ENCODE peak calls at places on chromosomes 6 and 20, in eight cellular contexts. T is GM23338, W is HCT116, C is HepG2, F is GM12878, P is Panc1, E is SK-N-SH, V is K562. X is an unnamed sample.

GRCh38 chr6:156779206-156780116 is 2.3 kb downstream of the ARID1B start:
- DNase-seq in T (peak), W (no peak), C (peak), F (no peak), P (no peak), E (peak), V (peak), X (no peak)

GRCh38 chr6:35943390-35943789 is 22.5 kb upstream of the SRPK1 start:
- DNase-seq in T (no peak), W (no peak), C (no peak), F (no peak), P (no peak), E (no peak), V (no peak), X (peak)

GRCh38 chr6:32847004-32847403 is 3.2 kb upstream of the PSMB8 start:
- DNase-seq in T (no peak), W (no peak), C (no peak), F (no peak), P (no peak), E (no peak), V (no peak), X (no peak)

GRCh38 chr6:52231411-52232127 is 12.7 kb downstream of the IL17F start:
- DNase-seq in T (no peak), W (no peak), C (no peak), F (peak), P (no peak), E (no peak), V (no peak), X (no peak)

GRCh38 chr6:163804991-163805390 is 390.5 kb downstream of the QKI start:
- DNase-seq in T (no peak), W (no peak), C (no peak), F (no peak), P (no peak), E (no peak), V (no peak), X (no peak)

GRCh38 chr6:4682431-4683159 is 93.6 kb upstream of the CDYL start:
- DNase-seq in T (no peak), W (no peak), C (no peak), F (no peak), P (no peak), E (no peak), V (no peak), X (no peak)

GRCh38 chr6:105317607-105318533 is 85.0 kb downstream of the PREP start:
- DNase-seq in T (peak), W (peak), C (peak), F (no peak), P (peak), E (no peak), V (peak), X (no peak)

GRCh38 chr6:116571683-116572000 is 338 bp downstream of the RWDD1 start:
- DNase-seq in T (no peak), W (no peak), C (no peak), F (no peak), P (no peak), E (no peak), V (no peak), X (no peak)

GRCh38 chr6:41937472-41937871 is 4.1 kb downstream of the CCND3 start:
- DNase-seq in T (no peak), W (no peak), C (no peak), F (no peak), P (no peak), E (no peak), V (no peak), X (no peak)

GRCh38 chr6:26020983-26021349 is 58.4 kb downstream of the TRIM38 start:
- DNase-seq in T (no peak), W (peak), C (no peak), F (no peak), P (no peak), E (no peak), V (peak), X (peak)

GRCh38 chr6:55758156-55758942 is 117.0 kb downstream of the BMP5 start:
- DNase-seq in T (no peak), W (no peak), C (peak), F (no peak), P (peak), E (no peak), V (no peak), X (no peak)

GRCh38 chr6:23390221-23390620 is 735.8 kb upstream of the NRSN1 start:
- DNase-seq in T (no peak), W (no peak), C (no peak), F (no peak), P (no peak), E (no peak), V (no peak), X (no peak)

GRCh38 chr6:14380421-14380820 is 262.8 kb downstream of the CD83 start:
- DNase-seq in T (peak), W (no peak), C (no peak), F (no peak), P (no peak), E (no peak), V (no peak), X (no peak)

GRCh38 chr6:27889275-27889627 is 22.9 kb downstream of the OR2B2 start:
- DNase-seq in T (no peak), W (no peak), C (no peak), F (no peak), P (no peak), E (no peak), V (peak), X (no peak)

GRCh38 chr6:34339432-34339831 is 53.0 kb downstream of the NUDT3 start:
- DNase-seq in T (no peak), W (no peak), C (no peak), F (no peak), P (no peak), E (no peak), V (no peak), X (no peak)

GRCh38 chr6:34340394-34340793 is 52.1 kb downstream of the NUDT3 start:
- DNase-seq in T (no peak), W (no peak), C (no peak), F (no peak), P (no peak), E (no peak), V (no peak), X (no peak)

GRCh38 chr6:34339971-34340370 is 52.5 kb downstream of the NUDT3 start:
- DNase-seq in T (no peak), W (no peak), C (no peak), F (no peak), P (no peak), E (no peak), V (no peak), X (no peak)

GRCh38 chr6:34338377-34338776 is 54.1 kb downstream of the NUDT3 start:
- DNase-seq in T (no peak), W (no peak), C (no peak), F (no peak), P (no peak), E (no peak), V (no peak), X (no peak)

GRCh38 chr6:34338811-34339210 is 53.7 kb downstream of the NUDT3 start:
- DNase-seq in T (no peak), W (no peak), C (no peak), F (no peak), P (no peak), E (no peak), V (no peak), X (no peak)
- TF ChIP-seq REST in T (no peak), W (no peak), C (no peak), F (no peak), P (no peak), E (no peak), V (no peak), X (no peak)

GRCh38 chr20:46981184-46981583 is 86.5 kb downstream of the EYA2 start:
- DNase-seq in T (no peak), W (no peak), C (no peak), F (no peak), P (no peak), E (no peak), V (no peak), X (no peak)
- TF ChIP-seq POLR2AphosphoS5 in T (no peak), W (no peak), C (no peak), F (no peak), P (no peak), E (no peak), V (no peak), X (no peak)

GRCh38 chr6:107441706-107442105 is 17.7 kb downstream of the PDSS2 start:
- DNase-seq in T (no peak), W (no peak), C (no peak), F (no peak), P (no peak), E (no peak), V (no peak), X (no peak)

GRCh38 chr6:107443904-107444267 is 15.5 kb downstream of the PDSS2 start:
- DNase-seq in T (no peak), W (no peak), C (no peak), F (no peak), P (no peak), E (no peak), V (no peak), X (no peak)

GRCh38 chr6:107440935-107441334 is 18.4 kb downstream of the PDSS2 start:
- DNase-seq in T (no peak), W (no peak), C (no peak), F (no peak), P (no peak), E (no peak), V (no peak), X (no peak)

GRCh38 chr6:107444277-107444676 is 15.1 kb downstream of the PDSS2 start:
- DNase-seq in T (no peak), W (no peak), C (no peak), F (no peak), P (no peak), E (no peak), V (no peak), X (no peak)

DNA sequence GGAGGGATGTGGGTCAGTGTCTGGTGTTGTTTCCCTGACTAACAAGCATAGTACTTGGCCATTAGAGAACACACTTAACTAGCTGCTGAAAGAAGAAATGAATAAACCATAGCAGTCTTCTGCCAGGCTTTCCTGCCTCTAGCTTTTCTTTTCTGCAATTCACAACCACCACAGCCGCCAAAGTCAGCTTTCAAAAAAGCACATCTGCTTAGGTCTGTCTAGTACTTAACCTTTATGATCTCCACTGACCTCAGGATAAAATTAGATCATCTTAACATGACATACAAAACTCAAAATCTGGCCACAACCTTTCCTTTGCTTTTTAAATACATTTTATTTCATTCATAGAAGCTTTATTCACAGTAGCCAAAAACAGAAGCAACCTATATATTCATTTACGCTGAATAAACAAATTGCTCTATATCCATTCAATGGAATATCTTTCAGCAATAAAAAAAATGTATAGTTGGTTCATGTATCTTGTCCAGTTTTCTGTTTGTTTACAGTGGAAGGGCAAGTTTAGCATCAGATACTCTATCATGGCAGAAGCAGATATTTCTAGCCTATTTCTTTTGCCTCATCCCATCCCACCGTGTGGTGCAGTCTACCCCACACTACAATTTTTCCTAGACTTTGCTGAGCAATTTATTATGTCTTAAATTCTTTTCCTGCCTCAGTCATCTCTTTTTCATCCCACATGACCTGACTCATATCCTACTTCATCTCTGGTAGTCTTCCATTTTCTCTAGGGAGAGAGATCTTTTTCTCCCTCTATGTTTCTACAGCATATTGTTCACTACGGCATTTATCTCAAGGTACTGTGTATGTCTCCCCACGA is 16.1 kb downstream of the PDSS2 start:
- DNase-seq in T (no peak), W (no peak), C (no peak), F (no peak), P (no peak), E (no peak), V (no peak), X (no peak)
- TF ChIP-seq REST in T (no peak), W (no peak), C (no peak), F (no peak), P (no peak), E (no peak), V (no peak), X (no peak)

DNA sequence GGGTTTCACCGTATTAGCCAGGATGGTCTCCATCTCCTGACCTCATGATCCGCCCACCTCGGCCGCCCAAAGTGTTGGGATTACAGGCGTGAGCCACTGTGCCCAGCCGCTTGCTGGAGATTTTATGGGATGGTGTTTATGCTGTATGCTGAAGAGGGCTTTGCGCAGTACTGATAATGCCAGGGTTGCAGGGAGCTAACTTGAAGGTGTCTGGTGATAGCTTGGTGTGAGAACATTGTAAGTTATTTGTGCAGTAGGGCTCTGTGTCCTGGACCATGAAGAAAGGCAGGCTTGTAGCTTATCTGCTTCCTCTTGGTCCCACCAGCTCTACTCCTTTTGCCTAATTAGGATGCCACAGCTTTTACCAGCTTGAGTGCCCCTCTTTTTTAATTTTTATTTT is 157.0 kb upstream of the DTNBP1 start:
- DNase-seq in T (no peak), W (no peak), C (no peak), F (no peak), P (no peak), E (no peak), V (no peak), X (no peak)
- TF ChIP-seq POLR2AphosphoS5 in T (no peak), W (no peak), C (no peak), F (no peak), P (no peak), E (no peak), V (no peak), X (no peak)

DNA sequence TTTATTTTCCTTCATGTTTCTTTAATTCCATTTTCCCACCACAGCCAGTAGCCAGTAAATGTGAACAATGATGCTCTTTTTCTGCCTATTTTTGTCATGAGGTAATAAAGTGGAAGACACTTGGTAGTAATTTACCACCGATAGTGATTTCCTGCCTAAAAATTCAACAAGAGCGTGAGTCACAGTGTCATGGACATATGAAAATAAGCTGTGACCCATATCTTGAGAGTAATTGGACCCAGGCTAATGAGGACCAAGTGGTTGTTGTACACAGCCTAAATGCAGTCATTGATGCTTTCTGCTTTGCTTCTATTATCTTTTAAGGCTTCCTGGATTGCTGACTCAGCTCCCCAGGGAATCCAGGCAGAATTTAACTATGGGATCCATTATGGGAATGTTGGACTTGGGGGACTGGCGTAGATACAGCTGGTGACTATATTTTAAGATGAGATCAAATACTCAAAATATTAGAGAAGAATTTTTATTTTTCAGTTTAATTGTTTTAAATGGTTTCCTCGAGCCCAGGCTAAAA is 265.9 kb upstream of the FERMT1 start:
- DNase-seq in T (no peak), W (no peak), C (no peak), F (no peak), P (no peak), E (no peak), V (no peak), X (no peak)
- TF ChIP-seq REST in T (no peak), W (no peak), C (no peak), F (no peak), P (no peak), E (no peak), V (no peak), X (no peak)

GRCh38 chr6:337782-338464 is 45.6 kb downstream of the DUSP22 start:
- DNase-seq in T (no peak), W (no peak), C (no peak), F (no peak), P (no peak), E (no peak), V (no peak), X (no peak)
- TF ChIP-seq POLR2AphosphoS5 in T (no peak), W (no peak), C (no peak), F (peak), P (no peak), E (no peak), V (no peak), X (no peak)

X was measured in HL-60.